ENCODE peak calls at places on chromosomes 11 and 22, in eight cellular contexts. One of them, this sample, is unnamed.

GRCh38 chr11:35615911-35616900 is 2.1 kb upstream of the FJX1 start:
- DNase-seq in astrocyte: peak
- DNase-seq in AG04450: no peak
- DNase-seq in CD8-positive, alpha-beta T cell: no peak
- DNase-seq in GM23338: peak
- DNase-seq in tibial nerve: peak
- DNase-seq in upper lobe of right lung: no peak
- DNase-seq in sigmoid colon: no peak
- DNase-seq in this sample: no peak

GRCh38 chr11:111429066-111429506 is 50.0 kb upstream of the POU2AF1 start:
- DNase-seq in AG04450: no peak
- DNase-seq in upper lobe of right lung: no peak
- DNase-seq in sigmoid colon: peak
- DNase-seq in tibial nerve: peak
- DNase-seq in GM23338: peak
- DNase-seq in CD8-positive, alpha-beta T cell: no peak
- DNase-seq in astrocyte: no peak
- DNase-seq in this sample: peak

GRCh38 chr11:109552376-109552775 is 130.4 kb downstream of the C11orf87 start:
- DNase-seq in upper lobe of right lung: no peak
- DNase-seq in astrocyte: peak
- DNase-seq in AG04450: no peak
- DNase-seq in CD8-positive, alpha-beta T cell: no peak
- DNase-seq in GM23338: no peak
- DNase-seq in tibial nerve: no peak
- DNase-seq in sigmoid colon: no peak
- DNase-seq in this sample: no peak

GRCh38 chr11:57207160-57207559 is 25.4 kb downstream of the LRRC55 start:
- DNase-seq in tibial nerve: no peak
- DNase-seq in AG04450: no peak
- DNase-seq in upper lobe of right lung: no peak
- DNase-seq in sigmoid colon: no peak
- DNase-seq in GM23338: no peak
- DNase-seq in astrocyte: no peak
- DNase-seq in CD8-positive, alpha-beta T cell: no peak
- DNase-seq in this sample: no peak

GRCh38 chr11:131365601-131366000 is 4.8 kb upstream of the NTM start:
- DNase-seq in GM23338: no peak
- DNase-seq in tibial nerve: no peak
- DNase-seq in sigmoid colon: no peak
- DNase-seq in AG04450: no peak
- DNase-seq in astrocyte: no peak
- DNase-seq in upper lobe of right lung: no peak
- DNase-seq in CD8-positive, alpha-beta T cell: no peak
- DNase-seq in this sample: no peak

GRCh38 chr11:77411238-77411637 is 62.7 kb downstream of the PAK1 start:
- DNase-seq in sigmoid colon: peak
- DNase-seq in AG04450: no peak
- DNase-seq in upper lobe of right lung: peak
- DNase-seq in tibial nerve: peak
- DNase-seq in GM23338: peak
- DNase-seq in astrocyte: peak
- DNase-seq in CD8-positive, alpha-beta T cell: no peak
- DNase-seq in this sample: peak

GRCh38 chr11:59551651-59552521 is 40.5 kb downstream of the OR4D9 start:
- DNase-seq in upper lobe of right lung: no peak
- DNase-seq in sigmoid colon: peak
- DNase-seq in astrocyte: peak
- DNase-seq in AG04450: no peak
- DNase-seq in CD8-positive, alpha-beta T cell: no peak
- DNase-seq in tibial nerve: peak
- DNase-seq in GM23338: peak
- DNase-seq in this sample: peak

GRCh38 chr11:58674609-58675008 is 52.1 kb downstream of the CNTF start:
- DNase-seq in GM23338: no peak
- DNase-seq in sigmoid colon: no peak
- DNase-seq in tibial nerve: no peak
- DNase-seq in astrocyte: no peak
- DNase-seq in upper lobe of right lung: no peak
- DNase-seq in CD8-positive, alpha-beta T cell: no peak
- DNase-seq in AG04450: no peak
- DNase-seq in this sample: no peak

GRCh38 chr11:1673841-1674193 is 23.2 kb upstream of the KRTAP5-6 start:
- DNase-seq in AG04450: no peak
- DNase-seq in tibial nerve: no peak
- DNase-seq in sigmoid colon: no peak
- DNase-seq in GM23338: no peak
- DNase-seq in CD8-positive, alpha-beta T cell: no peak
- DNase-seq in upper lobe of right lung: no peak
- DNase-seq in astrocyte: no peak
- DNase-seq in this sample: no peak

GRCh38 chr22:41933411-41934177 is 7.0 kb upstream of the TNFRSF13C start:
- DNase-seq in sigmoid colon: no peak
- DNase-seq in astrocyte: no peak
- DNase-seq in tibial nerve: no peak
- DNase-seq in GM23338: no peak
- DNase-seq in upper lobe of right lung: no peak
- DNase-seq in AG04450: no peak
- DNase-seq in CD8-positive, alpha-beta T cell: no peak
- DNase-seq in this sample: no peak

GRCh38 chr22:41935015-41935908 is 8.7 kb upstream of the TNFRSF13C start:
- DNase-seq in astrocyte: no peak
- DNase-seq in sigmoid colon: no peak
- DNase-seq in GM23338: no peak
- DNase-seq in tibial nerve: no peak
- DNase-seq in upper lobe of right lung: no peak
- DNase-seq in CD8-positive, alpha-beta T cell: no peak
- DNase-seq in AG04450: no peak
- DNase-seq in this sample: no peak

GRCh38 chr22:41934284-41935014 is 7.8 kb upstream of the TNFRSF13C start:
- DNase-seq in GM23338: no peak
- DNase-seq in upper lobe of right lung: no peak
- DNase-seq in astrocyte: no peak
- DNase-seq in AG04450: no peak
- DNase-seq in sigmoid colon: no peak
- DNase-seq in tibial nerve: no peak
- DNase-seq in CD8-positive, alpha-beta T cell: no peak
- DNase-seq in this sample: peak

GRCh38 chr22:41939981-41940852 is 6.7 kb downstream of the CENPM start:
- DNase-seq in tibial nerve: no peak
- DNase-seq in sigmoid colon: no peak
- DNase-seq in upper lobe of right lung: no peak
- DNase-seq in astrocyte: no peak
- DNase-seq in AG04450: no peak
- DNase-seq in CD8-positive, alpha-beta T cell: peak
- DNase-seq in GM23338: peak
- DNase-seq in this sample: peak

DNA sequence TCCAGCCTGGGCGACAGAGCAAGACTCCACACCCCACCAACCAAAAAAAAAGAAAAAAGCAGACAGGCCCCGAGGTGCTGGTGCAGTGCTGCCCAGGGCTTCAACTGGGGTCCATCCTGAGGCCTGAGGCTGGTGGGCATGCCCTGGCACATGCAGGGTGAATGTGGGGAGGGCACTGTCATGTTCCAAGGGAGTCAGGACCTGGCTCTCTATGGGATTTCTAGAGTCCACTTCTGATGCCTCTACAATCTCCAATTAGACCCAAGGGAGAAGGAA is 10.1 kb downstream of the CENPM start:
- DNase-seq in GM23338: no peak
- DNase-seq in CD8-positive, alpha-beta T cell: no peak
- DNase-seq in tibial nerve: no peak
- DNase-seq in AG04450: no peak
- DNase-seq in sigmoid colon: no peak
- DNase-seq in astrocyte: no peak
- DNase-seq in upper lobe of right lung: no peak
- DNase-seq in this sample: no peak
- TF ChIP-seq CTCF in GM23338: no peak
- TF ChIP-seq CTCF in CD8-positive, alpha-beta T cell: no peak
- TF ChIP-seq CTCF in tibial nerve: no peak
- TF ChIP-seq CTCF in AG04450: no peak
- TF ChIP-seq CTCF in sigmoid colon: no peak
- TF ChIP-seq CTCF in astrocyte: no peak
- TF ChIP-seq CTCF in upper lobe of right lung: no peak
- TF ChIP-seq CTCF in this sample: no peak

GRCh38 chr22:25752615-25753214 is 10.7 kb downstream of the MYO18B start:
- DNase-seq in upper lobe of right lung: no peak
- DNase-seq in astrocyte: no peak
- DNase-seq in GM23338: no peak
- DNase-seq in CD8-positive, alpha-beta T cell: no peak
- DNase-seq in tibial nerve: no peak
- DNase-seq in sigmoid colon: no peak
- DNase-seq in AG04450: no peak
- DNase-seq in this sample: no peak
- H3K4me3 ChIP-seq in upper lobe of right lung: no peak
- H3K4me3 ChIP-seq in astrocyte: no peak
- H3K4me3 ChIP-seq in GM23338: no peak
- H3K4me3 ChIP-seq in CD8-positive, alpha-beta T cell: no peak
- H3K4me3 ChIP-seq in tibial nerve: no peak
- H3K4me3 ChIP-seq in sigmoid colon: peak
- H3K4me3 ChIP-seq in AG04450: no peak
- H3K4me3 ChIP-seq in this sample: no peak

GRCh38 chr22:50473088-50473487 is 1.7 kb downstream of the SBF1 start:
- DNase-seq in sigmoid colon: no peak
- DNase-seq in upper lobe of right lung: no peak
- DNase-seq in astrocyte: no peak
- DNase-seq in AG04450: no peak
- DNase-seq in tibial nerve: no peak
- DNase-seq in GM23338: peak
- DNase-seq in CD8-positive, alpha-beta T cell: peak
- DNase-seq in this sample: peak
- TF ChIP-seq CTCF in sigmoid colon: no peak
- TF ChIP-seq CTCF in upper lobe of right lung: peak
- TF ChIP-seq CTCF in astrocyte: no peak
- TF ChIP-seq CTCF in AG04450: peak
- TF ChIP-seq CTCF in tibial nerve: peak
- TF ChIP-seq CTCF in GM23338: peak
- TF ChIP-seq CTCF in CD8-positive, alpha-beta T cell: peak
- TF ChIP-seq CTCF in this sample: peak

GRCh38 chr22:44703269-44703870 is 1.4 kb downstream of the PRR5 start:
- DNase-seq in astrocyte: no peak
- DNase-seq in AG04450: no peak
- DNase-seq in CD8-positive, alpha-beta T cell: no peak
- DNase-seq in sigmoid colon: no peak
- DNase-seq in upper lobe of right lung: no peak
- DNase-seq in tibial nerve: no peak
- DNase-seq in GM23338: no peak
- DNase-seq in this sample: no peak
- H3K4me3 ChIP-seq in astrocyte: peak
- H3K4me3 ChIP-seq in AG04450: peak
- H3K4me3 ChIP-seq in CD8-positive, alpha-beta T cell: peak
- H3K4me3 ChIP-seq in sigmoid colon: peak
- H3K4me3 ChIP-seq in upper lobe of right lung: peak
- H3K4me3 ChIP-seq in tibial nerve: peak
- H3K4me3 ChIP-seq in GM23338: peak
- H3K4me3 ChIP-seq in this sample: peak

GRCh38 chr11:47330002-47330911 is 22.2 kb downstream of the MYBPC3 start:
- DNase-seq in CD8-positive, alpha-beta T cell: no peak
- DNase-seq in AG04450: no peak
- DNase-seq in GM23338: peak
- DNase-seq in upper lobe of right lung: no peak
- DNase-seq in tibial nerve: no peak
- DNase-seq in sigmoid colon: no peak
- DNase-seq in astrocyte: no peak
- DNase-seq in this sample: peak
- TF ChIP-seq CTCF in CD8-positive, alpha-beta T cell: no peak
- TF ChIP-seq CTCF in AG04450: no peak
- TF ChIP-seq CTCF in GM23338: no peak
- TF ChIP-seq CTCF in upper lobe of right lung: no peak
- TF ChIP-seq CTCF in tibial nerve: no peak
- TF ChIP-seq CTCF in sigmoid colon: no peak
- TF ChIP-seq CTCF in astrocyte: no peak
- TF ChIP-seq CTCF in this sample: peak

GRCh38 chr22:37428649-37429586 is 1.6 kb upstream of the ELFN2 start:
- DNase-seq in sigmoid colon: no peak
- DNase-seq in AG04450: no peak
- DNase-seq in GM23338: peak
- DNase-seq in tibial nerve: no peak
- DNase-seq in CD8-positive, alpha-beta T cell: peak
- DNase-seq in astrocyte: peak
- DNase-seq in upper lobe of right lung: no peak
- DNase-seq in this sample: peak

GRCh38 chr22:37426532-37427127 is 649 bp downstream of the ELFN2 start:
- DNase-seq in tibial nerve: no peak
- DNase-seq in astrocyte: no peak
- DNase-seq in CD8-positive, alpha-beta T cell: no peak
- DNase-seq in AG04450: no peak
- DNase-seq in upper lobe of right lung: no peak
- DNase-seq in sigmoid colon: no peak
- DNase-seq in GM23338: no peak
- DNase-seq in this sample: no peak

GRCh38 chr22:37427128-37427710 is at the start of gene ELFN2:
- DNase-seq in GM23338: peak
- DNase-seq in tibial nerve: no peak
- DNase-seq in sigmoid colon: no peak
- DNase-seq in astrocyte: no peak
- DNase-seq in upper lobe of right lung: no peak
- DNase-seq in CD8-positive, alpha-beta T cell: no peak
- DNase-seq in AG04450: no peak
- DNase-seq in this sample: peak

GRCh38 chr22:37425800-37426531 is 1.3 kb downstream of the ELFN2 start:
- DNase-seq in sigmoid colon: no peak
- DNase-seq in CD8-positive, alpha-beta T cell: no peak
- DNase-seq in GM23338: peak
- DNase-seq in upper lobe of right lung: no peak
- DNase-seq in AG04450: no peak
- DNase-seq in tibial nerve: no peak
- DNase-seq in astrocyte: peak
- DNase-seq in this sample: peak

DNA sequence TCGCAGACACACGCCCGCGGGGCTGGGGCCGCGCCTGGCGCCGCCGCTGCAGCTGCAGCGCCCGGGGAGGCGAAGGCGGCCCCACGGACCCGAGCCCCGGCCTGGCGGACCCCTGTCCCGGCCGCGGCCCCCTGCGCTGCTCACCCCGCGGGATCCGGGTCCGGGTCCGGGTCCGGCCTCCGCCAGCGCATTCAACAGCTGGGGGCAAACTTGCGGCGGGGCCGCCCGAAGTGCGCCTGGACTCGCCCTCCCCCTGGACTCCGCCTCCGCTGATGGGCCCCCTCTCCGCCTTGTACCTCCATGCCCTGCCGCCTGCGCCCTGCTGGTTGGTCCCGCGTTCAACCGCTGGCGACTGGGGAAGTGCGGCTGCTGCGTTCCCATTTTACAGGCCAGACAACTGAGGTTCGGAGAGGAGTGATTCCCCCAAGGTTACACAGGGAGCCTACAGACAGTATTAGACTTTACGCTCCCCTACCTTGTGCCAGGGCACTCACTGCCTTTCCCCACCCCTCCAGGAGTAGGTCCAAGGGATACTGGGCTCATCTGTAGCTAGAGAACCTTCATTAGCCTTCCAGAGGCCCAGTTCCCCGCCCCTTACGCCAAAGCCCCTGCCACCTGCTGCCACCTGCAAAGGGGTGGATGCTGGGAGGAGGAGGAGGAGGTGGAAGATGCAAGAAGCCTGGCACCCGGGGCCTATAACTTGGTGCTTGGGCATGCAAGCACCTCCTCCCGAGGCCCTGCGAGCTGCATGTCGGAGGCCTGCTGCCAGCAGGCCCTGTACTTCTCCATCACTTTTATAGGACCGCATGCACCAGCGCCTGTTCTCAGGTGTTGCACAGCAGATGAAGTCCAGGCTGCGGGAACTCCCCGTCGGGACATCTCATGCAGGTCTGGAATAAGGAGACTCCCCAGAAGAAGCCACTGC is 694 bp upstream of the ELFN2 start:
- DNase-seq in AG04450: no peak
- DNase-seq in upper lobe of right lung: no peak
- DNase-seq in CD8-positive, alpha-beta T cell: no peak
- DNase-seq in astrocyte: no peak
- DNase-seq in GM23338: peak
- DNase-seq in tibial nerve: no peak
- DNase-seq in sigmoid colon: no peak
- DNase-seq in this sample: peak
- H3K4me3 ChIP-seq in AG04450: peak
- H3K4me3 ChIP-seq in upper lobe of right lung: peak
- H3K4me3 ChIP-seq in CD8-positive, alpha-beta T cell: peak
- H3K4me3 ChIP-seq in astrocyte: peak
- H3K4me3 ChIP-seq in GM23338: peak
- H3K4me3 ChIP-seq in tibial nerve: peak
- H3K4me3 ChIP-seq in sigmoid colon: peak
- H3K4me3 ChIP-seq in this sample: no peak